ENCODE peak calls at places on chromosomes 6 and 20, in five cellular contexts. B, X, N, G and Q are unnamed samples. For H3K27me3, the result is how much of the 10 kb centered on the place peaks cover.

GRCh38 chr6:21048047-21048446 is 513.8 kb downstream of the CDKAL1 start:
- DNase-seq in X (no peak), G (no peak), B (no peak), N (no peak), Q (no peak)

GRCh38 chr20:58818585-58819285 is 32.0 kb downstream of the GNAS-AS1 start:
- DNase-seq in N (no peak), B (no peak), X (no peak), G (no peak), Q (peak)

GRCh38 chr20:20814685-20815084 is 102.2 kb upstream of the RALGAPA2 start:
- DNase-seq in G (no peak), X (no peak), N (no peak), B (no peak), Q (no peak)

GRCh38 chr6:155850408-155850841 is 394.8 kb upstream of the NOX3 start:
- DNase-seq in X (no peak), G (no peak), N (no peak), B (no peak), Q (peak)

GRCh38 chr20:50283922-50284810 is 93.5 kb downstream of the CEBPB start:
- DNase-seq in X (no peak), B (no peak), N (no peak), G (peak), Q (peak)

GRCh38 chr6:83365931-83366330 is 64.9 kb downstream of the ME1 start:
- DNase-seq in N (no peak), G (no peak), X (no peak), B (no peak), Q (no peak)

GRCh38 chr20:54598351-54598750 is 123.0 kb downstream of the DOK5 start:
- DNase-seq in G (no peak), N (no peak), B (no peak), X (no peak), Q (no peak)

GRCh38 chr6:142409794-142410193 is 108.0 kb downstream of the ADGRG6 start:
- DNase-seq in G (no peak), N (no peak), B (no peak), X (no peak), Q (no peak)

GRCh38 chr20:14830899-14831298 is 493.5 kb upstream of the FLRT3 start:
- DNase-seq in X (no peak), N (no peak), B (no peak), G (no peak), Q (no peak)

GRCh38 chr6:40353197-40353966 is 233.8 kb downstream of the LRFN2 start:
- DNase-seq in N (no peak), B (no peak), G (no peak), X (no peak), Q (no peak)

GRCh38 chr6:106870069-106870468 is 104.5 kb downstream of the CD24 start:
- DNase-seq in B (no peak), N (no peak), G (no peak), X (no peak), Q (peak)

GRCh38 chr6:17863971-17864754 is 123.3 kb downstream of the KIF13A start:
- DNase-seq in N (no peak), X (no peak), B (peak), G (no peak), Q (peak)

GRCh38 chr6:169830876-169831275 is 79.5 kb downstream of the ERMARD start:
- DNase-seq in B (no peak), N (no peak), X (no peak), G (no peak), Q (no peak)

GRCh38 chr6:143176090-143177021 is 115.7 kb downstream of the AIG1 start:
- DNase-seq in N (no peak), B (no peak), X (peak), G (no peak), Q (peak)

GRCh38 chr6:167684276-167685104 is 142.2 kb upstream of the AFDN start:
- DNase-seq in X (no peak), B (no peak), N (no peak), G (no peak), Q (no peak)

GRCh38 chr6:26125015-26125690 is 37.9 kb downstream of the HFE start:
- DNase-seq in X (peak), N (peak), B (no peak), G (peak), Q (no peak)

GRCh38 chr20:37931153-37931922 is 28.4 kb downstream of the VSTM2L start:
- DNase-seq in X (no peak), B (no peak), G (no peak), N (no peak), Q (no peak)

GRCh38 chr6:1608976-1609661 is 596 bp upstream of the FOXC1 start:
- DNase-seq in G (no peak), N (no peak), B (no peak), X (peak), Q (no peak)

GRCh38 chr20:17725094-17725835 is 25.5 kb downstream of the BANF2 start:
- DNase-seq in G (peak), X (peak), B (no peak), N (no peak), Q (no peak)

GRCh38 chr6:286681-287499 is 5.4 kb upstream of the DUSP22 start:
- DNase-seq in G (no peak), N (no peak), X (no peak), B (no peak), Q (no peak)

GRCh38 chr20:62887147-62887859 is 25.7 kb upstream of the TCFL5 start:
- DNase-seq in X (peak), N (peak), G (peak), B (no peak), Q (no peak)

GRCh38 chr6:16483315-16483875 is 245.0 kb downstream of the GMPR start:
- DNase-seq in G (no peak), N (no peak), X (no peak), B (no peak), Q (no peak)

GRCh38 chr6:34015576-34015975 is 130.3 kb downstream of the GRM4 start:
- DNase-seq in B (no peak), N (no peak), G (peak), X (no peak), Q (no peak)

GRCh38 chr20:52766645-52767435 is 205.3 kb upstream of the TSHZ2 start:
- DNase-seq in B (no peak), G (no peak), N (no peak), X (no peak), Q (no peak)

GRCh38 chr20:1945134-1945618 is 48.7 kb downstream of the PDYN start:
- DNase-seq in B (peak), X (no peak), G (peak), N (no peak), Q (no peak)

GRCh38 chr20:41692479-41693135 is 74.4 kb upstream of the CHD6 start:
- DNase-seq in G (peak), N (peak), X (peak), B (peak), Q (peak)

GRCh38 chr6:2857185-2857579 is 15.5 kb upstream of the SERPINB1 start:
- DNase-seq in B (no peak), X (no peak), N (no peak), G (no peak), Q (no peak)
- H3K4me3 ChIP-seq in B (no peak), X (no peak), N (peak), G (no peak), Q (no peak)

GRCh38 chr6:99605911-99606669 is 543 bp upstream of the PRDM13 start:
- DNase-seq in X (no peak), N (no peak), B (no peak), G (no peak), Q (no peak)
- H3K27me3 ChIP-seq in X (half or more), N (half or more), B (half or more), G (half or more), Q (half or more)

DNA sequence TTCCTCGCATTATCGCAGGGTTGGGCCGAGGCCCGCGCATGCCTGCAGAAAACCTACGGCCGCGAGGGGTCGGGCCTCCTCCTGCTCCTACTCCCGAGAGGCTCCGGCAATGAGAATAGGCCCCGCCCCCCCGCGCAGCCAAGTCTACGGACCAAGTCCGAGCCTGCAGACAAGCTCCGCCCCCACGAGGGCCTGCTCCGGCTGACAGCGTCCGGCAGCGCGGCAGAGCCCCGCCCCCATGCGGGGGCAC is 3.1 kb upstream of the GPSM3 start:
- DNase-seq in G (peak), B (peak), N (peak), X (peak), Q (peak)
- TF ChIP-seq CTCF in G (peak), B (peak), N (peak), X (peak), Q (peak)

DNA sequence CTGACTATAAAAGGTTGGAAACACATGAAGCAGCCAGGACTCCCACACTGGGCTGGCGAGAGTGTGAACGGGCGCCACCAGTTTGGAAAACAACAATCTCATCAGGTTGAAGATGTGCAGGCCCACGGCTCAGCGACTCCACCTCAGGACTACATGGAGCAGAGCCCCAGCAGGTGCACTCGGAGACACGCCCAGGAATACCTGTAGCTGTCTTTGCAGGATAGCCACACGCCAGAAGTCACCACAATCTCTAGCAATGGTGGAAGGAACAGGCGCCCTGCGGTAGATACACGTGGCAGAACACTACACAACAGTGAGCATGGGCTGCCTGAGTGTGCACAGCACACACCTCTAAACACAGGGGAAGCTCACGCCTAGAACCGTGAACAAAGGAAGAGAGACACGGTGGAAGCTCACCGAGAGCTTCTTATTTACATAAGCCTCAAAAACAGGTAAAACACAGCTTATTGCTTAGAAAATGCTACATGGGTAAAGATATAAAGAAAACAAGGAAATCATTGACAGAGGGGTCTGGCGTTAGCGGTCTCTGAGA is 28.7 kb upstream of the RPS6KA2 start:
- DNase-seq in N (no peak), X (no peak), B (no peak), G (no peak), Q (no peak)
- H3K4me3 ChIP-seq in N (no peak), X (no peak), B (no peak), G (no peak), Q (no peak)

DNA sequence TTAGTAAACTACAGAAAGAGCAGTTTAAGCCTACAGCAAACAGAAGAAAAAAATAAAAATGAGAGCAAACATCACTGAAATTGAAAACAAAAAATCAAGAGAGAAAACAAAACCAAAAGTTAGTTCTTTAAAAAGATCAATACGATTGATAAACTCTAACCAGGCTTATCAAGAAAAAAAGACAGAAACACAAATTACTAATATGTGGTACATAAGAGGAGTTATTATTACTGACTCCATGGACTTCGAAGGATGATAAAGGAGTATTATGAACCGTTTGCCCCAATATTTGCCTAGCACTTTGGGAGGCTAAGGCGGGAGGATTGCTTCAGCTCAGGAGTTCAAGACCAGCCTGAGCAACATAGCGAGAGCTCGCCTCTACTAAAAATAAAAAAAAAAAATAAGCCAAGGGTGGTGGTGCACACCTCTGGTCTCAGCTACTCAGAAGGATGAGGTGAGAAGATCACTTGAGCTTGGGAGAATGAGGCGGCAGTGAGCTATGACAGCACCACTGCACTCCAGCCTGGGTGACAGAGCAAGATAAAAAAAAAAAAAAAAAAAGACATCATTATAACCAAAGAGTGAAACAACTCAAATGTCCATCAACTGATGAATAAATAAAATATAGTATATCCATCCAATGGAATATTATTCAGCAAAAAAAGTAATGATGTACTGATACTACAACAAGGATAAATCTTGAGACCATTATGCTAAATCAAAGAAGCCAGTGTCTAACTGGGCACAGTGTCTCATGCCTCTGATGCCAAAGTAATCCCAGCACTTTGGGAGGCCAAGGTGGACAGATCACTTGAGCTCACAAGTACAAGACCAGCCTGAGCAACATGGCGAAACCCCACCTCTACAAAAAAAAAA is 12.9 kb downstream of the TRPC4AP start:
- DNase-seq in N (no peak), G (no peak), B (no peak), X (no peak), Q (no peak)
- H3K27me3 ChIP-seq in N (under half), G (under half), B (under half), X (under half), Q (under half)

DNA sequence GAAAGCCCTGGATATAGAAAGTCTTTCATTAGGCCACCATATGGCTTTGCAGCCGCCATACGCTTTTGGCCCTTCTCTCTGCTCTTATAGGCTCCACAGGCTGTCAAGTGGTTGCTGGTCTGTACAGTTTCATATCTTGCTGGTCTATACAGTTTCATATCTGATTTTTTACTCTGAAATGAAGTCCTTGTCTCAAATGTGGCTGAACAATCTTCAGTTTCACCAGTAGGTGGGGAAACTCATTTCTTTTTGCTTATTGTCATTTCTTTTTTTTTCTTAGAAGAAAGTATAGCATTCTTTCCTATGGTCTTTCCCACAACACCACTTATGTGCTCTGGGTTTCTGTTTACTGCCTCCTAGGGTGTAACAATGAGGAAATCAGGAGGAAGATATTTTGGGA is 771.4 kb upstream of the MMS22L start:
- DNase-seq in N (no peak), G (no peak), B (no peak), X (no peak), Q (no peak)
- TF ChIP-seq CTCF in N (no peak), G (no peak), B (no peak), X (peak), Q (no peak)